ENCODE peak calls at places on chromosomes 11 and 22, in eight cellular contexts. T is PC-3, E is esophagus squamous epithelium, R is dorsolateral prefrontal cortex, H is fibroblast of pulmonary artery, D is cardiac muscle cell, B is neural progenitor cell, G is NB4. Z is an unnamed sample.

GRCh38 chr11:75841739-75842138 is 26.7 kb downstream of the UVRAG start:
- DNase-seq in T (no peak), R (no peak), H (no peak), B (no peak), D (no peak), E (no peak), G (no peak), Z (no peak)

GRCh38 chr11:95443386-95443785 is 212.4 kb upstream of the SESN3 start:
- DNase-seq in R (no peak), T (no peak), H (no peak), G (peak), B (no peak), D (no peak), E (no peak), Z (peak)

GRCh38 chr11:91081440-91082088 is 858.7 kb upstream of the CHORDC1 start:
- DNase-seq in G (peak), E (no peak), D (peak), T (peak), R (no peak), B (no peak), H (peak), Z (no peak)

GRCh38 chr11:34223021-34223813 is 117.8 kb downstream of the NAT10 start:
- DNase-seq in R (no peak), B (peak), G (peak), E (no peak), H (peak), D (peak), T (peak), Z (no peak)

GRCh38 chr11:119756169-119756568 is 27.2 kb upstream of the NECTIN1 start:
- DNase-seq in R (no peak), E (no peak), T (no peak), D (no peak), B (no peak), G (no peak), H (no peak), Z (no peak)

GRCh38 chr22:47196881-47197701 is 434.6 kb downstream of the TBC1D22A start:
- DNase-seq in D (no peak), E (no peak), G (no peak), T (no peak), R (no peak), H (no peak), B (no peak), Z (no peak)

GRCh38 chr11:115860246-115860645 is 356.0 kb upstream of the CADM1 start:
- DNase-seq in G (no peak), H (no peak), E (no peak), T (no peak), R (no peak), D (no peak), B (no peak), Z (no peak)

GRCh38 chr11:75346912-75347647 is 4.4 kb downstream of the ARRB1 start:
- DNase-seq in H (peak), R (no peak), B (no peak), G (no peak), E (no peak), D (peak), T (no peak), Z (no peak)

GRCh38 chr11:125943661-125944349 is 2.0 kb upstream of the VSIG10L2 start:
- DNase-seq in B (no peak), T (no peak), R (no peak), D (no peak), E (no peak), H (no peak), G (no peak), Z (no peak)

GRCh38 chr11:46513934-46514342 is 79.9 kb downstream of the AMBRA1 start:
- DNase-seq in T (no peak), R (peak), D (peak), H (peak), B (no peak), E (no peak), G (no peak), Z (no peak)

GRCh38 chr22:25167082-25167481 is 32.6 kb upstream of the CRYBB3 start:
- DNase-seq in T (peak), D (no peak), R (no peak), H (no peak), G (no peak), E (no peak), B (no peak), Z (no peak)

GRCh38 chr22:50310209-50310722 is 2.8 kb upstream of the PLXNB2 start:
- DNase-seq in G (no peak), D (no peak), B (peak), E (no peak), H (no peak), T (no peak), R (no peak), Z (no peak)

GRCh38 chr22:20530368-20531153 is 23.2 kb downstream of the MED15 start:
- DNase-seq in T (peak), H (no peak), G (no peak), D (peak), R (no peak), B (no peak), E (no peak), Z (no peak)

GRCh38 chr11:110738641-110739040 is 26.4 kb upstream of the ARHGAP20 start:
- DNase-seq in H (no peak), E (no peak), R (no peak), D (no peak), B (no peak), G (peak), T (no peak), Z (no peak)

GRCh38 chr11:45335434-45335833 is 49.3 kb upstream of the SYT13 start:
- DNase-seq in E (no peak), T (no peak), B (no peak), D (no peak), H (no peak), G (no peak), R (no peak), Z (no peak)

GRCh38 chr11:118660646-118661424 is 18.6 kb downstream of the TREH start:
- DNase-seq in G (no peak), H (no peak), R (no peak), D (peak), E (no peak), B (no peak), T (no peak), Z (no peak)

GRCh38 chr11:122097419-122098001 is 18.5 kb downstream of the BLID start:
- DNase-seq in T (no peak), G (no peak), D (peak), R (no peak), E (no peak), B (peak), H (peak), Z (no peak)

GRCh38 chr11:12556788-12557384 is 117.3 kb upstream of the TEAD1 start:
- DNase-seq in E (no peak), T (peak), H (peak), R (no peak), D (peak), G (no peak), B (peak), Z (no peak)

GRCh38 chr22:30208631-30209603 is 37.6 kb downstream of the LIF start:
- DNase-seq in H (peak), B (no peak), R (no peak), T (peak), G (no peak), D (peak), E (no peak), Z (no peak)

GRCh38 chr22:20441631-20442484 is 4.2 kb upstream of the SCARF2 start:
- DNase-seq in E (no peak), B (no peak), G (no peak), T (no peak), H (peak), D (peak), R (peak), Z (no peak)

GRCh38 chr11:125470355-125470754 is 25.7 kb downstream of the FEZ1 start:
- DNase-seq in E (no peak), T (no peak), G (no peak), R (no peak), H (no peak), B (no peak), D (no peak), Z (no peak)

GRCh38 chr11:15901790-15902189 is 454.6 kb downstream of the SOX6 start:
- DNase-seq in R (no peak), E (no peak), H (no peak), B (no peak), T (no peak), G (no peak), D (no peak), Z (no peak)

GRCh38 chr11:62439785-62440602 is 21.2 kb downstream of the SCGB1A1 start:
- DNase-seq in T (peak), B (no peak), G (peak), D (peak), H (peak), R (no peak), E (no peak), Z (no peak)

GRCh38 chr11:8196749-8197148 is 27.9 kb upstream of the RIC3 start:
- DNase-seq in B (no peak), G (no peak), E (no peak), T (no peak), H (no peak), R (no peak), D (no peak), Z (no peak)

GRCh38 chr11:116865696-116866095 is 28.3 kb upstream of the APOA1 start:
- DNase-seq in D (no peak), T (no peak), G (no peak), E (no peak), B (no peak), R (no peak), H (peak), Z (no peak)

GRCh38 chr22:25702046-25702445 is 39.9 kb upstream of the MYO18B start:
- DNase-seq in R (no peak), G (peak), H (peak), D (peak), E (no peak), B (no peak), T (peak), Z (peak)

GRCh38 chr22:22450343-22450839 is 58.2 kb downstream of the ZNF280B start:
- DNase-seq in B (no peak), R (no peak), T (no peak), G (peak), D (no peak), H (no peak), E (no peak), Z (peak)

GRCh38 chr11:15327786-15328231 is 213.1 kb downstream of the INSC start:
- DNase-seq in D (peak), G (peak), T (peak), R (peak), B (peak), E (no peak), H (peak), Z (peak)

DNA sequence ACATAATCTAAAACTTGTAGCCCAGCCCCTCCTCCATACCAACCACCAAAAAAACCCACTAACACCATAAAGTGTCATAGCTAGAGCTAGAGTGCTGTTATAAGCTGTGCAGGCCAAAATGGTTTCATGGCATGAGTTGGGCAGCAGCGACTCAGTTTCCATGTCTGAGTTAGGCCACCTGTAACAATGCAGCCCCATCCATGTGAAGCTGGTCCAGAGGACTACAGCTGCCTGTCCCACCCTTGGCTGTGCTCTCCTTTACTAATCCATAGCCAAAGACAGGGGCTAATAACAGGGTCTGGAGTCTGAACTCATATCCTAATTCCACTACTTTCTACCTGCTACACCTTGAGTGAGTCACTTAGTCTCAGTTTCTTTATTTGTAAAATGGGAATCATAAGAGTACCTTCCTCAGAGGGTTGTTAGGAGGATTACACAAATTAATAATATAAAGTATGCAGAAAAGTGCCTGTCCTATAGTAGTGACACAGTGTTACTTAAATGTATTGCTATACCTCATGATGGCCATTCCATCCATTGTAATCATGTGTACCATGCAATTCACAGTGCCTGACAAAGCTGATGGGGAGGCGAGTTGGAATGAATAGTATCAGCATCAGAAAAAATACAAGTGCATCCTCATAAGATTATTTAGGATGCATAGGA is 20.6 kb downstream of the KCNQ1OT1 start:
- DNase-seq in G (no peak), R (peak), T (no peak), B (no peak), D (no peak), E (no peak), H (no peak), Z (no peak)
- TF ChIP-seq CTCF in G (no peak), R (no peak), T (no peak), B (no peak), D (no peak), E (no peak), H (no peak), Z (no peak)

GRCh38 chr11:73249304-73249703 is 22.8 kb upstream of the P2RY6 start:
- DNase-seq in T (peak), G (no peak), E (no peak), R (no peak), H (no peak), D (no peak), B (no peak), Z (no peak)

GRCh38 chr11:73257342-73258103 is 14.6 kb upstream of the P2RY6 start:
- DNase-seq in B (peak), G (no peak), D (peak), T (peak), E (no peak), R (no peak), H (peak), Z (no peak)

GRCh38 chr11:73249858-73250773 is 22.0 kb upstream of the P2RY6 start:
- DNase-seq in E (no peak), H (peak), D (no peak), G (peak), T (no peak), B (no peak), R (no peak), Z (no peak)

GRCh38 chr11:73248526-73249185 is 23.5 kb upstream of the P2RY6 start:
- DNase-seq in H (no peak), B (no peak), R (no peak), G (no peak), E (no peak), T (no peak), D (no peak), Z (no peak)

DNA sequence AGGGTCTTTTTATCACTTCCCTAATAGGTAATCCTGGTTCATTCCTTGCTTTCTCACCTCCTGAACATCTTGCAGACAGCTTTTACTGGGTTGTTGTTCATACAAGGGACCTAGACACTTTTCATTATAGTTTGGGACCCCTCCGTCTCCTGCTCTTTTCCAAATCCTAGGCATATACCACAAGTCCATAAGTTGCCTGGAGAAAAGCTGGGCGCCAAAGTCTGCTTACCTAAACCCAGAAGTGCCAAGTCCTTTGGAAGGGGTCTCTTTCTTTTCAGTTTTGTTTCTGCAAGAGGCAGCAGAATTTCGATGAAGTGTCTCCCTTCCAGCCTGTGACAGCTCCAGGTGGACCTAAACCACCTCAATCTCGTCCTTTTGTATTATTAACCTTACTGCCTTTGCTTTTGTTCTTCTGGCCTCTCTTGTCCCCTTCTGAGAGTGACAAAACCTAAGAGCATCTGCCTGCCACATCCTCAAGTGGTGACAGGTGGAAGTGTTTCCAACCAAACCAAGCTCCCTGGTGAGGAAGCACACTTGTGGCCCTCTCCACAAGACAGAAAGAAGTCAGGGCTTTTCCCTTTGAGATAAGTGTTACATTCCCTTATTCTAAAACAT is 19.5 kb upstream of the P2RY6 start:
- DNase-seq in T (peak), E (no peak), H (no peak), G (peak), D (no peak), R (no peak), B (peak), Z (no peak)
- TF ChIP-seq CTCF in T (peak), E (no peak), H (no peak), G (peak), D (no peak), R (no peak), B (peak), Z (peak)

GRCh38 chr11:78789365-78789764 is 214.7 kb upstream of the NARS2 start:
- DNase-seq in H (no peak), E (no peak), T (no peak), G (no peak), D (no peak), R (no peak), B (no peak), Z (no peak)
- TF ChIP-seq CTCF in H (no peak), E (no peak), T (no peak), G (no peak), D (no peak), R (no peak), B (no peak), Z (no peak)

DNA sequence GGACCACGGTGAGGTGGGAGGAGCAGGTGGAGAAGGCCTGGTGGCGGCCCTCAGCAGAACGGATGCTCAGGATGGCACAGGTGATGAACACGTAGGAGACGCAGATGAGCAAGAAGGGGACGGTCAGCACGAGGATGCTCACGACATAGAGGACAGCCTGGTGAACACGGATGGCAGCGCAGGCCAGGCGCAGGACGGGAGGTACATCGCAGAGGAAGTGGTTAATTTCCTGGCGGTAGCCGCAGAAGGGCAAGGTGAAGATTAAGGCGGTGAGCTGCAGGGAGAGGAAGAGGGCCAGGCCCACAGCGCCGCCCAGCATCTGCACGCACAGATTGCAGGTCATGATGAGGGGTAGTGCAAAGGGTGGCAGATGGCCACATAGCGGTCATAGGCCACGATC is 24.0 kb upstream of the OR10W1 start:
- DNase-seq in R (no peak), T (no peak), G (no peak), E (no peak), H (no peak), D (no peak), B (no peak), Z (no peak)
- TF ChIP-seq CTCF in R (no peak), T (no peak), G (no peak), E (no peak), H (no peak), D (no peak), B (no peak), Z (no peak)

DNA sequence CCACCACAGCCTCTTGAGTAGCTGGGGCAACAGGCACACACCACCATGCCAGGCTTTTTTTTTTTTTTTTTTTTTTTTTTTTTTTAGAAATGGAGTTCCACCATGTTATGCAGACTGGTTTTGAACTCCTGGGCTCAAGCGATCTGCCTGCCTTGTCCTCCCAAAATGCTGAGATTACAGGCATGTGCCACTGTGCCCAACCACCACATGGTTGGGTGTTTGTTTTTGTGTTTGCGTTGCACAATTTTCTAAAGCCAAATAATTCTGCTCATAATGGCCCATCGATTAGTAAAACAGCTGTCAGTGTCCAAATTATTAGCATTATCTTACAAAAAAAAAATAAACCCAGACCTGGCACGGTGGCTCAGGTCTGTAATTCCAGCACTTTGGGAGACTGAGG is 65.8 kb downstream of the DDIAS start:
- DNase-seq in G (no peak), H (no peak), D (no peak), E (no peak), T (no peak), B (no peak), R (no peak), Z (no peak)
- TF ChIP-seq CTCF in G (no peak), H (no peak), D (no peak), E (no peak), T (no peak), B (no peak), R (no peak), Z (no peak)

GRCh38 chr11:1706634-1707400 is 9.8 kb downstream of the KRTAP5-6 start:
- DNase-seq in B (peak), R (no peak), D (peak), H (no peak), G (peak), E (no peak), T (peak), Z (no peak)
- TF ChIP-seq CTCF in B (peak), R (no peak), D (peak), H (peak), G (peak), E (no peak), T (peak), Z (no peak)

GRCh38 chr11:134332189-134332631 is 422 bp downstream of the GLB1L2 start:
- DNase-seq in G (no peak), H (no peak), T (no peak), B (peak), E (no peak), R (no peak), D (no peak), Z (no peak)
- TF ChIP-seq CTCF in G (no peak), H (no peak), T (no peak), B (peak), E (no peak), R (no peak), D (no peak), Z (no peak)